ENCODE peak calls at places on chromosomes 2 and 18, in nine cellular contexts. A is stimulated activated CD4-positive, alpha-beta T cell treated with anti-CD3 and anti-CD28 coated beads, Interleukin-12 subunit alpha, Interleukin-12 subunit beta, amount 100 ng/mL, for 48 hours; U is GM23248; E is choroid plexus epithelial cell; D is T-cell; R is IMR-90; L is foreskin fibroblast; W is HTR-8/SVneo; X is DMS153. B is an unnamed sample.
A peak's percentile ranks its signal among the peaks of the same experiment; 100 is the strongest.

GRCh38 chr2:57296795-57297517 is 749.6 kb upstream of the VRK2 start:
- DNase-seq in A (no peak), U (peak; percentile 58), E (peak; percentile 1), D (no peak), R (no peak), L (no peak), W (no peak), X (no peak), B (no peak)

GRCh38 chr2:71190959-71191943 is 35.7 kb downstream of the PAIP2B start:
- DNase-seq in A (no peak), U (peak; percentile 59), E (peak; percentile 53), D (no peak), R (peak; percentile 9), L (peak; percentile 16), W (peak; percentile 20), X (no peak), B (no peak)

GRCh38 chr2:32647180-32647651 is 19.4 kb downstream of the TTC27 start:
- DNase-seq in A (no peak), U (peak; percentile 84), E (peak; percentile 88), D (no peak), R (peak; percentile 93), L (peak; percentile 65), W (peak; percentile 23), X (no peak), B (no peak)

GRCh38 chr2:96687711-96688640 is 45.4 kb downstream of the FER1L5 start:
- DNase-seq in A (no peak), U (no peak), E (no peak), D (no peak), R (no peak), L (no peak), W (no peak), X (no peak), B (no peak)

GRCh38 chr2:238125127-238125885 is 13.2 kb upstream of the KLHL30 start:
- DNase-seq in A (no peak), U (no peak), E (no peak), D (no peak), R (no peak), L (no peak), W (no peak), X (no peak), B (no peak)

GRCh38 chr2:75589344-75590105 is 28.8 kb upstream of the EVA1A start:
- DNase-seq in A (no peak), U (peak; percentile 39), E (peak; percentile 35), D (no peak), R (peak; percentile 43), L (no peak), W (no peak), X (no peak), B (no peak)

GRCh38 chr18:62771494-62771893 is 56.2 kb downstream of the PHLPP1 start:
- DNase-seq in A (no peak), U (no peak), E (no peak), D (no peak), R (no peak), L (no peak), W (no peak), X (no peak), B (peak; percentile 81)

GRCh38 chr2:239726631-239727181 is 298.4 kb downstream of the NDUFA10 start:
- DNase-seq in A (no peak), U (no peak), E (no peak), D (no peak), R (no peak), L (no peak), W (no peak), X (no peak), B (no peak)

GRCh38 chr2:235678712-235679111 is 184.9 kb downstream of the AGAP1 start:
- DNase-seq in A (no peak), U (no peak), E (no peak), D (no peak), R (no peak), L (no peak), W (no peak), X (no peak), B (no peak)

GRCh38 chr2:46776687-46777327 is 138.8 kb downstream of the MCFD2 start:
- DNase-seq in A (peak; percentile 51), U (peak; percentile 87), E (peak; percentile 88), D (peak; percentile 29), R (peak; percentile 79), L (peak; percentile 59), W (peak; percentile 70), X (no peak), B (peak; percentile 22)

GRCh38 chr2:19851116-19851515 is 50.7 kb downstream of the TTC32 start:
- DNase-seq in A (no peak), U (no peak), E (no peak), D (no peak), R (no peak), L (no peak), W (peak; percentile 46), X (no peak), B (no peak)

GRCh38 chr18:79345366-79345765 is 50.4 kb upstream of the NFATC1 start:
- DNase-seq in A (no peak), U (no peak), E (no peak), D (no peak), R (no peak), L (no peak), W (no peak), X (no peak), B (no peak)

GRCh38 chr2:197759013-197759412 is 26.1 kb downstream of the BOLL start:
- DNase-seq in A (no peak), U (no peak), E (no peak), D (no peak), R (no peak), L (no peak), W (no peak), X (no peak), B (no peak)

GRCh38 chr18:5107990-5108389 is 89.1 kb downstream of the AKAIN1 start:
- DNase-seq in A (no peak), U (peak; percentile 4), E (no peak), D (no peak), R (no peak), L (no peak), W (no peak), X (no peak), B (no peak)